ENCODE peak calls at places on chromosomes 7 and 10, in eight cellular contexts. One of them, this sample, is unnamed.

GRCh38 chr10:69413221-69413865 is 3.4 kb downstream of the TACR2 start:
- DNase-seq in neuronal stem cell: peak; percentile 59
- DNase-seq in lung: no peak
- DNase-seq in CD8-positive, alpha-beta T cell: no peak
- DNase-seq in H1: peak; percentile 83
- DNase-seq in heart right ventricle: peak; percentile 69
- DNase-seq in esophagus squamous epithelium: no peak
- DNase-seq in PC-3: peak; percentile 69
- DNase-seq in this sample: peak; percentile 98

GRCh38 chr10:62038609-62039190 is 137.2 kb downstream of the ARID5B start:
- DNase-seq in CD8-positive, alpha-beta T cell: peak; percentile 63
- DNase-seq in H1: peak; percentile 63
- DNase-seq in esophagus squamous epithelium: no peak
- DNase-seq in heart right ventricle: peak; percentile 86
- DNase-seq in neuronal stem cell: peak; percentile 54
- DNase-seq in lung: peak; percentile 79
- DNase-seq in PC-3: peak; percentile 100
- DNase-seq in this sample: peak; percentile 54

GRCh38 chr7:92159-92767 is 100.1 kb upstream of the FAM20C start:
- DNase-seq in heart right ventricle: no peak
- DNase-seq in esophagus squamous epithelium: no peak
- DNase-seq in neuronal stem cell: peak; percentile 72
- DNase-seq in H1: peak; percentile 37
- DNase-seq in CD8-positive, alpha-beta T cell: no peak
- DNase-seq in PC-3: no peak
- DNase-seq in lung: no peak
- DNase-seq in this sample: no peak

GRCh38 chr7:74182453-74183090 is 8.4 kb downstream of the EIF4H start:
- DNase-seq in PC-3: no peak
- DNase-seq in esophagus squamous epithelium: no peak
- DNase-seq in neuronal stem cell: no peak
- DNase-seq in lung: no peak
- DNase-seq in H1: no peak
- DNase-seq in CD8-positive, alpha-beta T cell: no peak
- DNase-seq in heart right ventricle: no peak
- DNase-seq in this sample: no peak

GRCh38 chr7:142568430-142569097 is 180.7 kb upstream of the PRSS1 start:
- DNase-seq in lung: no peak
- DNase-seq in H1: no peak
- DNase-seq in PC-3: peak; percentile 92
- DNase-seq in CD8-positive, alpha-beta T cell: no peak
- DNase-seq in neuronal stem cell: no peak
- DNase-seq in heart right ventricle: no peak
- DNase-seq in esophagus squamous epithelium: no peak
- DNase-seq in this sample: peak; percentile 97

GRCh38 chr10:1198453-1199344 is 142.5 kb downstream of the WDR37 start:
- DNase-seq in PC-3: no peak
- DNase-seq in CD8-positive, alpha-beta T cell: no peak
- DNase-seq in heart right ventricle: no peak
- DNase-seq in neuronal stem cell: no peak
- DNase-seq in H1: peak; percentile 62
- DNase-seq in lung: no peak
- DNase-seq in esophagus squamous epithelium: no peak
- DNase-seq in this sample: peak; percentile 26

GRCh38 chr7:151077705-151078232 is 2.8 kb downstream of the FASTK start:
- DNase-seq in lung: no peak
- DNase-seq in heart right ventricle: no peak
- DNase-seq in PC-3: no peak
- DNase-seq in H1: no peak
- DNase-seq in esophagus squamous epithelium: no peak
- DNase-seq in CD8-positive, alpha-beta T cell: no peak
- DNase-seq in neuronal stem cell: no peak
- DNase-seq in this sample: peak; percentile 87

GRCh38 chr10:33801705-33802104 is 467.2 kb upstream of the NRP1 start:
- DNase-seq in esophagus squamous epithelium: no peak
- DNase-seq in neuronal stem cell: no peak
- DNase-seq in H1: no peak
- DNase-seq in heart right ventricle: no peak
- DNase-seq in PC-3: peak; percentile 100
- DNase-seq in lung: no peak
- DNase-seq in CD8-positive, alpha-beta T cell: no peak
- DNase-seq in this sample: no peak

GRCh38 chr10:128626397-128627060 is 500.3 kb upstream of the MKI67 start:
- DNase-seq in heart right ventricle: no peak
- DNase-seq in neuronal stem cell: no peak
- DNase-seq in H1: no peak
- DNase-seq in PC-3: no peak
- DNase-seq in esophagus squamous epithelium: no peak
- DNase-seq in lung: no peak
- DNase-seq in CD8-positive, alpha-beta T cell: no peak
- DNase-seq in this sample: no peak

GRCh38 chr10:125016123-125016522 is 74.2 kb downstream of the ZRANB1 start:
- DNase-seq in esophagus squamous epithelium: no peak
- DNase-seq in CD8-positive, alpha-beta T cell: no peak
- DNase-seq in neuronal stem cell: no peak
- DNase-seq in lung: no peak
- DNase-seq in H1: no peak
- DNase-seq in PC-3: no peak
- DNase-seq in heart right ventricle: no peak
- DNase-seq in this sample: no peak

GRCh38 chr7:83677180-83677866 is 28.4 kb upstream of the SEMA3E start:
- DNase-seq in esophagus squamous epithelium: no peak
- DNase-seq in lung: no peak
- DNase-seq in H1: no peak
- DNase-seq in neuronal stem cell: no peak
- DNase-seq in CD8-positive, alpha-beta T cell: no peak
- DNase-seq in heart right ventricle: no peak
- DNase-seq in PC-3: peak; percentile 98
- DNase-seq in this sample: peak; percentile 90

GRCh38 chr7:83648464-83649241 is at the start of gene SEMA3E:
- DNase-seq in esophagus squamous epithelium: no peak
- DNase-seq in heart right ventricle: no peak
- DNase-seq in PC-3: peak; percentile 52
- DNase-seq in CD8-positive, alpha-beta T cell: no peak
- DNase-seq in H1: peak; percentile 54
- DNase-seq in lung: no peak
- DNase-seq in neuronal stem cell: peak; percentile 33
- DNase-seq in this sample: no peak

GRCh38 chr10:31774291-31774900 is 154.2 kb downstream of the ARHGAP12 start:
- DNase-seq in neuronal stem cell: peak; percentile 56
- DNase-seq in CD8-positive, alpha-beta T cell: no peak
- DNase-seq in heart right ventricle: no peak
- DNase-seq in lung: no peak
- DNase-seq in H1: no peak
- DNase-seq in PC-3: no peak
- DNase-seq in esophagus squamous epithelium: no peak
- DNase-seq in this sample: no peak

GRCh38 chr10:85187047-85187446 is 858.7 kb downstream of the CCSER2 start:
- DNase-seq in CD8-positive, alpha-beta T cell: no peak
- DNase-seq in esophagus squamous epithelium: no peak
- DNase-seq in lung: no peak
- DNase-seq in neuronal stem cell: no peak
- DNase-seq in heart right ventricle: no peak
- DNase-seq in PC-3: no peak
- DNase-seq in H1: no peak
- DNase-seq in this sample: no peak

GRCh38 chr7:102897211-102897621 is 15.6 kb upstream of the LRRC17 start:
- DNase-seq in CD8-positive, alpha-beta T cell: no peak
- DNase-seq in heart right ventricle: no peak
- DNase-seq in lung: no peak
- DNase-seq in esophagus squamous epithelium: no peak
- DNase-seq in PC-3: no peak
- DNase-seq in neuronal stem cell: no peak
- DNase-seq in H1: no peak
- DNase-seq in this sample: no peak

GRCh38 chr10:79944428-79945395 is 4.2 kb downstream of the SFTPD start:
- DNase-seq in neuronal stem cell: no peak
- DNase-seq in CD8-positive, alpha-beta T cell: no peak
- DNase-seq in PC-3: no peak
- DNase-seq in heart right ventricle: no peak
- DNase-seq in lung: no peak
- DNase-seq in H1: peak; percentile 36
- DNase-seq in esophagus squamous epithelium: no peak
- DNase-seq in this sample: no peak

GRCh38 chr7:158093156-158093796 is 494.3 kb downstream of the PTPRN2 start:
- DNase-seq in CD8-positive, alpha-beta T cell: no peak
- DNase-seq in neuronal stem cell: no peak
- DNase-seq in PC-3: no peak
- DNase-seq in heart right ventricle: no peak
- DNase-seq in esophagus squamous epithelium: no peak
- DNase-seq in H1: no peak
- DNase-seq in lung: no peak
- DNase-seq in this sample: no peak

GRCh38 chr10:17992266-17992665 is 40.5 kb downstream of the SLC39A12 start:
- DNase-seq in neuronal stem cell: no peak
- DNase-seq in CD8-positive, alpha-beta T cell: no peak
- DNase-seq in PC-3: no peak
- DNase-seq in lung: no peak
- DNase-seq in heart right ventricle: no peak
- DNase-seq in esophagus squamous epithelium: no peak
- DNase-seq in H1: no peak
- DNase-seq in this sample: no peak
- H3K27ac ChIP-seq in neuronal stem cell: no peak overlapping the region
- H3K27ac ChIP-seq in CD8-positive, alpha-beta T cell: no peak overlapping the region
- H3K27ac ChIP-seq in PC-3: no peak overlapping the region
- H3K27ac ChIP-seq in lung: no peak overlapping the region
- H3K27ac ChIP-seq in heart right ventricle: no peak overlapping the region
- H3K27ac ChIP-seq in esophagus squamous epithelium: no peak overlapping the region
- H3K27ac ChIP-seq in H1: no peak overlapping the region
- H3K27ac ChIP-seq in this sample: no peak overlapping the region

DNA sequence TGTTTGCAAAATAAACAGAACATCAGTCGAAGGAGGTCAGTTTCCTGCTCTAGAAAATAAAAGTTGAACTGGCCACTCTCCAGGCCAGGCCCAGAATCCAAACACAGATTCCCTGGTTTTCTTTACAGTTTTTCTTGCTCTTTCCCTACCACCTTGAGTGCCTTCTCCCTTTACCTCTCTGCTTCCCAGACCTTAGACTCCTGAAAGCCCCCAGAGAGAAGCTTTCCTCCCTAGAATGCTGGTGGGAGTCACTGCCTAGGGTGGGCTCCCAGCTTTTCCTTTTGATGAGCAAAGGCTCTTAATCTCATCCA is 6.1 kb downstream of the DNTT start:
- DNase-seq in heart right ventricle: no peak
- DNase-seq in PC-3: no peak
- DNase-seq in CD8-positive, alpha-beta T cell: no peak
- DNase-seq in H1: no peak
- DNase-seq in lung: no peak
- DNase-seq in neuronal stem cell: no peak
- DNase-seq in esophagus squamous epithelium: no peak
- DNase-seq in this sample: no peak
- H3K4me3 ChIP-seq in heart right ventricle: no peak overlapping the region
- H3K4me3 ChIP-seq in PC-3: no peak overlapping the region
- H3K4me3 ChIP-seq in CD8-positive, alpha-beta T cell: no peak overlapping the region
- H3K4me3 ChIP-seq in H1: peak overlapping the region; percentile 24
- H3K4me3 ChIP-seq in lung: no peak overlapping the region
- H3K4me3 ChIP-seq in neuronal stem cell: no peak overlapping the region
- H3K4me3 ChIP-seq in esophagus squamous epithelium: no peak overlapping the region
- H3K4me3 ChIP-seq in this sample: no peak overlapping the region

DNA sequence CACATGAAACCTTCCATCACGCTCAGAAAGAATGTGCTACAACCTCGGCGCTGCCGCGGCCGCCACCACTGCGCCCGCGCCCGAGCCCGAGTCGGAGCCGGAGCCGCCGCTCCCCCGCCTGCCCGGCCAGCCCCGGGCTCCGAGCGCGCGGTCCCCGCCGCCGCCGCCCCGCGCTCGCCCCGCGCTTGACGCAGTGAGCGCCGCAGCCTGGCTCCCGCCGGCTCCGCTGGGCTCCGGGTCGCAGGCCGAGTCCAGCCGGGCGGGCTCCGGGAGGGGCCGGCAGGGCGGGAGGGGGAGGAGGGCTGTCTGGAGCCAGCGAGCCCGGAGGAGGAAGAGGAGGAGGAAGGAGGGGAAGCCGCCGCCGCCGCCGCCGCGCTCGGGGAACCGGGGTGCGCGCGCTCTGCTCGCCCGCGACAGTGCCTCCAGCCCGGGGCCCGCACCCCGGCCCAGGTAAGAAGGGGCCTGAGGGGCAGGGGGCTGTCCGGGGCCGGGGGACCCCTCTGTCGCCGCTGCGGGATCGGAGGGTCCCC is 4.3 kb upstream of the ELFN1 start:
- DNase-seq in lung: no peak
- DNase-seq in esophagus squamous epithelium: no peak
- DNase-seq in neuronal stem cell: peak; percentile 35
- DNase-seq in CD8-positive, alpha-beta T cell: no peak
- DNase-seq in heart right ventricle: peak; percentile 56
- DNase-seq in H1: peak; percentile 77
- DNase-seq in PC-3: peak; percentile 11
- DNase-seq in this sample: peak; percentile 97
- H3K27ac ChIP-seq in lung: no peak overlapping the region
- H3K27ac ChIP-seq in esophagus squamous epithelium: peak overlapping the region; percentile 21
- H3K27ac ChIP-seq in neuronal stem cell: no peak overlapping the region
- H3K27ac ChIP-seq in CD8-positive, alpha-beta T cell: no peak overlapping the region
- H3K27ac ChIP-seq in heart right ventricle: peak overlapping the region; percentile 84
- H3K27ac ChIP-seq in H1: no peak overlapping the region
- H3K27ac ChIP-seq in PC-3: no peak overlapping the region
- H3K27ac ChIP-seq in this sample: no peak overlapping the region

GRCh38 chr10:18504161-18504560 is 147.2 kb downstream of the NSUN6 start:
- DNase-seq in PC-3: no peak
- DNase-seq in neuronal stem cell: no peak
- DNase-seq in lung: no peak
- DNase-seq in CD8-positive, alpha-beta T cell: no peak
- DNase-seq in heart right ventricle: no peak
- DNase-seq in H1: no peak
- DNase-seq in esophagus squamous epithelium: no peak
- DNase-seq in this sample: no peak

GRCh38 chr10:18501198-18501597 is 150.2 kb downstream of the NSUN6 start:
- DNase-seq in heart right ventricle: no peak
- DNase-seq in lung: no peak
- DNase-seq in CD8-positive, alpha-beta T cell: no peak
- DNase-seq in PC-3: peak; percentile 47
- DNase-seq in esophagus squamous epithelium: no peak
- DNase-seq in H1: no peak
- DNase-seq in neuronal stem cell: no peak
- DNase-seq in this sample: peak; percentile 83

GRCh38 chr10:18501610-18502009 is 149.8 kb downstream of the NSUN6 start:
- DNase-seq in CD8-positive, alpha-beta T cell: no peak
- DNase-seq in esophagus squamous epithelium: no peak
- DNase-seq in H1: no peak
- DNase-seq in lung: no peak
- DNase-seq in heart right ventricle: no peak
- DNase-seq in neuronal stem cell: no peak
- DNase-seq in PC-3: no peak
- DNase-seq in this sample: no peak

GRCh38 chr10:18500576-18500975 is 150.8 kb downstream of the NSUN6 start:
- DNase-seq in lung: no peak
- DNase-seq in PC-3: no peak
- DNase-seq in neuronal stem cell: no peak
- DNase-seq in H1: no peak
- DNase-seq in CD8-positive, alpha-beta T cell: no peak
- DNase-seq in heart right ventricle: no peak
- DNase-seq in esophagus squamous epithelium: no peak
- DNase-seq in this sample: no peak

DNA sequence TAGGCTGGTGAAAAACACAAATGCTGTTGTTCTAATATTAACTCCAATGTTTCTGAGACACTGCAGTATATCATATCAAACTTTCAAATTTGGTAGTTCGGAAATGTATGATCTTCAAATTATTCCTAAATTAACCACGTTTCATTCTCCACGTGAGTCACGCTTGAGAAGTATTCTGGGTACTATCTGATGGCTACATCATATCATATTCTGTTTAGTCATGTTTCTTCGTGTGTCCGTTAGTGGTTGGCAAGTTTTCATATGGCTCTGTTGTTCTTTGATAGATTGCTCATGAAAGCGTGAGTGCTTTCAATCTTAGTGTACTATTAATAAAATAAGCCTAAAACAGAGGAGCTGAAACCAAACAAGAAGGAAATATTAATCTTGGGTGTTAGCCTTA is 145.7 kb downstream of the NSUN6 start:
- DNase-seq in esophagus squamous epithelium: no peak
- DNase-seq in H1: no peak
- DNase-seq in PC-3: peak; percentile 22
- DNase-seq in neuronal stem cell: no peak
- DNase-seq in heart right ventricle: no peak
- DNase-seq in lung: no peak
- DNase-seq in CD8-positive, alpha-beta T cell: no peak
- DNase-seq in this sample: no peak
- H3K4me3 ChIP-seq in esophagus squamous epithelium: no peak overlapping the region
- H3K4me3 ChIP-seq in H1: no peak overlapping the region
- H3K4me3 ChIP-seq in PC-3: no peak overlapping the region
- H3K4me3 ChIP-seq in neuronal stem cell: no peak overlapping the region
- H3K4me3 ChIP-seq in heart right ventricle: no peak overlapping the region
- H3K4me3 ChIP-seq in lung: no peak overlapping the region
- H3K4me3 ChIP-seq in CD8-positive, alpha-beta T cell: no peak overlapping the region
- H3K4me3 ChIP-seq in this sample: no peak overlapping the region

This sample was measured in osteoblast.